ENCODE peak calls at places on chromosomes 4 and X, in nine cellular contexts. X, N, J, V, L, U, M, W and K are unnamed samples.

GRCh38 chr4:8435656-8436121 is 4.8 kb downstream of the ACOX3 start:
- DNase-seq in W (no peak), U (no peak), X (no peak), L (no peak), V (no peak), M (no peak), N (no peak), J (no peak), K (no peak)

GRCh38 chr4:2390146-2390545 is 28.3 kb downstream of the ZFYVE28 start:
- DNase-seq in X (no peak), M (no peak), V (no peak), L (no peak), J (no peak), W (no peak), U (no peak), N (no peak), K (no peak)

GRCh38 chrX:130575831-130576404 is 174.1 kb downstream of the RBMX2 start:
- DNase-seq in W (no peak), U (peak; percentile 56), L (peak; percentile 36), V (peak; percentile 34), M (no peak), N (peak; percentile 43), J (no peak), X (peak; percentile 12), K (no peak)

GRCh38 chr4:173807347-173807746 is 277.3 kb upstream of the HAND2 start:
- DNase-seq in W (no peak), X (no peak), U (peak; percentile 13), J (no peak), L (peak; percentile 52), N (no peak), V (no peak), M (no peak), K (no peak)

GRCh38 chrX:27997641-27998040 is 16.4 kb upstream of the DCAF8L1 start:
- DNase-seq in U (no peak), N (no peak), X (no peak), L (no peak), J (no peak), W (no peak), V (no peak), M (no peak), K (no peak)

GRCh38 chr4:181966084-181966483 is 277.1 kb upstream of the TENM3 start:
- DNase-seq in U (no peak), M (no peak), L (peak; percentile 58), W (no peak), V (no peak), N (peak; percentile 73), X (no peak), J (no peak), K (peak; percentile 28)

GRCh38 chrX:13110427-13111324 is 66.3 kb upstream of the FAM9C start:
- DNase-seq in W (peak; percentile 43), X (peak; percentile 34), U (no peak), N (peak; percentile 89), L (peak; percentile 88), J (peak; percentile 60), M (no peak), V (no peak), K (no peak)

GRCh38 chr4:18445110-18445509 is 423.6 kb upstream of the LCORL start:
- DNase-seq in M (no peak), J (no peak), W (no peak), N (no peak), X (no peak), L (no peak), U (no peak), V (no peak), K (no peak)

GRCh38 chr4:69689530-69690111 is 36.6 kb upstream of the UGT2A1 start:
- DNase-seq in W (peak; percentile 23), M (no peak), N (peak; percentile 45), U (peak; percentile 66), V (no peak), X (peak; percentile 17), L (peak; percentile 32), J (no peak), K (no peak)

GRCh38 chr4:1245481-1246051 is 3.4 kb downstream of the CTBP1 start:
- DNase-seq in N (no peak), J (no peak), U (no peak), V (no peak), W (no peak), M (no peak), X (no peak), L (no peak), K (no peak)

GRCh38 chr4:39521253-39521908 is 5.9 kb downstream of the UGDH start:
- DNase-seq in N (peak; percentile 82), V (no peak), M (no peak), X (no peak), W (no peak), L (peak; percentile 72), J (no peak), U (no peak), K (no peak)

GRCh38 chr4:17065821-17066220 is 167.4 kb upstream of the LDB2 start:
- DNase-seq in N (peak; percentile 43), V (no peak), M (no peak), J (no peak), L (peak; percentile 65), X (no peak), U (no peak), W (no peak), K (no peak)

GRCh38 chr4:125750399-125750798 is 435.6 kb downstream of the FAT4 start:
- DNase-seq in N (no peak), V (no peak), M (no peak), X (no peak), J (no peak), L (peak; percentile 23), W (no peak), U (no peak), K (no peak)

GRCh38 chr4:168139336-168139735 is 47.0 kb downstream of the ANXA10 start:
- DNase-seq in J (no peak), X (no peak), M (no peak), N (peak; percentile 85), L (peak; percentile 13), V (no peak), W (no peak), U (no peak), K (no peak)

GRCh38 chr4:164529486-164529885 is 224.4 kb upstream of the SMIM31 start:
- DNase-seq in L (no peak), N (no peak), X (no peak), V (no peak), U (no peak), J (no peak), M (no peak), W (no peak), K (no peak)

GRCh38 chr4:124936427-124936826 is 223.9 kb upstream of the ANKRD50 start:
- DNase-seq in L (peak; percentile 66), V (no peak), N (no peak), W (peak; percentile 88), M (no peak), J (no peak), U (no peak), X (peak; percentile 88), K (no peak)

GRCh38 chr4:112510191-112510467 is 5.9 kb downstream of the NEUROG2 start:
- DNase-seq in J (no peak), V (no peak), M (no peak), L (no peak), N (no peak), U (no peak), X (no peak), W (no peak), K (no peak)

GRCh38 chrX:10121787-10122186 is 35.0 kb upstream of the CLCN4 start:
- DNase-seq in V (no peak), L (no peak), W (no peak), X (no peak), N (no peak), M (no peak), U (no peak), J (no peak), K (no peak)

GRCh38 chr4:73692284-73692683 is 48.1 kb upstream of the CXCL8 start:
- DNase-seq in U (no peak), J (no peak), V (no peak), W (no peak), X (no peak), N (peak; percentile 39), L (no peak), M (no peak), K (no peak)

GRCh38 chr4:104411501-104411900 is 83.2 kb downstream of the CXXC4 start:
- DNase-seq in W (no peak), M (no peak), J (no peak), X (no peak), U (no peak), L (no peak), N (no peak), V (no peak), K (no peak)

GRCh38 chr4:42371306-42372063 is 25.8 kb upstream of the SHISA3 start:
- DNase-seq in V (no peak), X (peak; percentile 28), W (peak; percentile 51), U (peak; percentile 72), M (no peak), L (peak; percentile 42), J (peak; percentile 8), N (peak; percentile 39), K (no peak)

GRCh38 chrX:102979536-102979935 is 42.5 kb downstream of the RAB40AL start:
- DNase-seq in X (no peak), W (no peak), J (no peak), L (no peak), N (no peak), M (no peak), U (no peak), V (no peak), K (peak; percentile 56)

GRCh38 chrX:11100281-11101035 is 10.7 kb upstream of the HCCS start:
- DNase-seq in U (peak; percentile 65), V (peak; percentile 12), N (peak; percentile 71), L (peak; percentile 73), M (no peak), X (peak; percentile 8), W (peak; percentile 33), J (no peak), K (no peak)

GRCh38 chr4:165355900-165356300 is 22.9 kb upstream of the CPE start:
- DNase-seq in X (peak; percentile 62), J (no peak), N (peak; percentile 42), U (peak; percentile 81), V (peak; percentile 48), M (no peak), L (peak; percentile 43), W (peak; percentile 67), K (no peak)

GRCh38 chrX:154370300-154370881 is 4.0 kb downstream of the FLNA start:
- DNase-seq in X (no peak), W (no peak), U (no peak), J (no peak), N (peak; percentile 27), M (no peak), L (no peak), V (peak; percentile 47), K (no peak)

GRCh38 chr4:106367072-106367471 is 1.5 kb downstream of the GIMD1 start:
- DNase-seq in N (no peak), M (no peak), J (no peak), X (no peak), W (no peak), V (no peak), U (no peak), L (no peak), K (no peak)